ENCODE peak calls at places on chromosomes 5 and 9, in six cellular contexts. Z is epithelial cell of esophagus; O is activated T-cell treated with anti-CD3 and anti-CD28 coated beads, Interleukin-2, amount 50 U/mL, for 24 hours; N is T-helper 9 cell; R is pulmonary artery endothelial cell; V is NCI-H774. K is an unnamed sample.

GRCh38 chr5:174596429-174596828 is 128.0 kb upstream of the MSX2 start:
- DNase-seq in V (no peak), O (no peak), R (no peak), N (no peak), Z (no peak), K (no peak)

GRCh38 chr9:29078063-29078660 is 1504.9 kb upstream of the C9orf72 start:
- DNase-seq in V (no peak), O (no peak), Z (peak), N (no peak), R (no peak), K (no peak)

GRCh38 chr5:157471709-157472108 is 11.7 kb downstream of the NIPAL4 start:
- DNase-seq in R (no peak), O (no peak), N (no peak), Z (peak), V (no peak), K (no peak)

GRCh38 chr9:97555164-97555563 is 53.7 kb downstream of the TMOD1 start:
- DNase-seq in Z (no peak), R (no peak), V (no peak), N (no peak), O (no peak), K (no peak)

GRCh38 chr5:140111859-140112551 is 1.9 kb upstream of the PURA start:
- DNase-seq in R (no peak), V (no peak), N (no peak), O (no peak), Z (no peak), K (no peak)

GRCh38 chr9:84940294-84940693 is 270.8 kb downstream of the NTRK2 start:
- DNase-seq in Z (peak), V (no peak), O (no peak), N (no peak), R (no peak), K (no peak)

GRCh38 chr5:125410501-125411162 is 664.2 kb upstream of the ZNF608 start:
- DNase-seq in Z (peak), O (no peak), R (peak), N (no peak), V (no peak), K (peak)

GRCh38 chr9:92808726-92809451 is 44.3 kb upstream of the BICD2 start:
- DNase-seq in V (peak), R (peak), N (peak), O (peak), Z (peak), K (peak)

GRCh38 chr9:128022886-128023285 is 42.1 kb upstream of the EEIG1 start:
- DNase-seq in V (no peak), Z (no peak), N (no peak), R (no peak), O (no peak), K (no peak)

GRCh38 chr5:151048526-151048925 is 28.1 kb downstream of the GPX3 start:
- DNase-seq in N (no peak), Z (peak), O (no peak), R (no peak), V (no peak), K (no peak)

GRCh38 chr9:27799326-27799725 is 226.0 kb upstream of the C9orf72 start:
- DNase-seq in O (no peak), N (no peak), Z (peak), R (no peak), V (no peak), K (no peak)

GRCh38 chr9:34744295-34745221 is 34.6 kb upstream of the CCL21 start:
- DNase-seq in Z (peak), O (no peak), R (no peak), N (no peak), V (no peak), K (no peak)

GRCh38 chr9:79858509-79858908 is 286.7 kb downstream of the TLE4 start:
- DNase-seq in V (no peak), O (no peak), Z (peak), R (no peak), N (no peak), K (no peak)

GRCh38 chr5:134551891-134552290 is 26.4 kb downstream of the JADE2 start:
- DNase-seq in N (no peak), Z (peak), O (no peak), V (no peak), R (no peak), K (no peak)

GRCh38 chr9:76677481-76678055 is 86.7 kb upstream of the PCA3 start:
- DNase-seq in N (no peak), O (no peak), V (peak), R (peak), Z (no peak), K (peak)

GRCh38 chr5:157106668-157107461 is 2.0 kb downstream of the HAVCR2 start:
- DNase-seq in R (no peak), Z (no peak), O (peak), V (no peak), N (no peak), K (no peak)

GRCh38 chr9:112870556-112870955 is 20.1 kb downstream of the SLC46A2 start:
- DNase-seq in R (no peak), V (no peak), O (no peak), Z (no peak), N (no peak), K (no peak)

GRCh38 chr9:2603621-2604020 is 18.0 kb upstream of the VLDLR start:
- DNase-seq in Z (no peak), N (no peak), R (no peak), O (no peak), V (no peak), K (no peak)

GRCh38 chr5:79774171-79774854 is 84.7 kb downstream of the CMYA5 start:
- DNase-seq in O (no peak), R (no peak), V (no peak), N (no peak), Z (peak), K (peak)

GRCh38 chr5:92662741-92663140 is 918.3 kb downstream of the NR2F1-AS1 start:
- DNase-seq in N (no peak), O (no peak), Z (no peak), R (no peak), V (no peak), K (no peak)

GRCh38 chr5:177405805-177406204 is 3.6 kb downstream of the F12 start:
- DNase-seq in Z (no peak), V (no peak), N (no peak), R (no peak), O (no peak), K (no peak)

GRCh38 chr9:123282343-123283047 is 14.1 kb upstream of the STRBP start:
- DNase-seq in V (peak), R (no peak), O (no peak), Z (peak), N (no peak), K (peak)

GRCh38 chr9:134171316-134172197 is 7.2 kb upstream of the RNU6ATAC start:
- DNase-seq in O (no peak), Z (no peak), R (no peak), N (no peak), V (no peak), K (no peak)

GRCh38 chr5:33563983-33564908 is 123.5 kb downstream of the TARS1 start:
- DNase-seq in Z (no peak), R (no peak), O (no peak), V (no peak), N (no peak), K (no peak)